ENCODE peak calls at places on chromosome 14, in five cellular contexts. H is GM12878, K is GM12891, L is HepG2, Z is K562. Q is an unnamed sample.
A peak's percentile ranks its signal among the peaks of the same experiment; 100 is the strongest.

GRCh38 chr14:92695562-92695961 is 52.9 kb downstream of the LGMN start:
- DNase-seq in H (no peak), K (no peak), L (no peak), Z (no peak), Q (no peak)

GRCh38 chr14:99038401-99038800 is 233.6 kb downstream of the BCL11B start:
- DNase-seq in H (no peak), K (no peak), L (no peak), Z (no peak), Q (no peak)

GRCh38 chr14:94638330-94638729 is 26.1 kb downstream of the SERPINA3 start:
- DNase-seq in H (no peak), K (no peak), L (no peak), Z (no peak), Q (no peak)

GRCh38 chr14:51439896-51440295 is 199.8 kb downstream of the TMX1 start:
- DNase-seq in H (no peak), K (no peak), L (no peak), Z (no peak), Q (no peak)

GRCh38 chr14:93056840-93057585 is 58.7 kb downstream of the ITPK1 start:
- DNase-seq in H (no peak), K (no peak), L (peak; percentile 77), Z (no peak), Q (no peak)

GRCh38 chr14:102525213-102526143 is 15.9 kb upstream of the ANKRD9 start:
- DNase-seq in H (peak; percentile 27), K (no peak), L (peak; percentile 55), Z (peak; percentile 64), Q (no peak)

GRCh38 chr14:65128096-65128495 is 25.8 kb upstream of the MAX start:
- DNase-seq in H (no peak), K (no peak), L (no peak), Z (no peak), Q (no peak)

GRCh38 chr14:44211718-44212117 is 295.4 kb downstream of the FSCB start:
- DNase-seq in H (no peak), K (no peak), L (no peak), Z (no peak), Q (no peak)

GRCh38 chr14:104143071-104143470 is 4.7 kb downstream of the KIF26A start:
- DNase-seq in H (no peak), K (no peak), L (no peak), Z (no peak), Q (no peak)

GRCh38 chr14:74980746-74981661 is 21.7 kb upstream of the EIF2B2 start:
- DNase-seq in H (no peak), K (no peak), L (no peak), Z (no peak), Q (no peak)
- TF ChIP-seq POLR2A in H (no peak), K (no peak), L (no peak), Z (no peak), Q (no peak)

DNA sequence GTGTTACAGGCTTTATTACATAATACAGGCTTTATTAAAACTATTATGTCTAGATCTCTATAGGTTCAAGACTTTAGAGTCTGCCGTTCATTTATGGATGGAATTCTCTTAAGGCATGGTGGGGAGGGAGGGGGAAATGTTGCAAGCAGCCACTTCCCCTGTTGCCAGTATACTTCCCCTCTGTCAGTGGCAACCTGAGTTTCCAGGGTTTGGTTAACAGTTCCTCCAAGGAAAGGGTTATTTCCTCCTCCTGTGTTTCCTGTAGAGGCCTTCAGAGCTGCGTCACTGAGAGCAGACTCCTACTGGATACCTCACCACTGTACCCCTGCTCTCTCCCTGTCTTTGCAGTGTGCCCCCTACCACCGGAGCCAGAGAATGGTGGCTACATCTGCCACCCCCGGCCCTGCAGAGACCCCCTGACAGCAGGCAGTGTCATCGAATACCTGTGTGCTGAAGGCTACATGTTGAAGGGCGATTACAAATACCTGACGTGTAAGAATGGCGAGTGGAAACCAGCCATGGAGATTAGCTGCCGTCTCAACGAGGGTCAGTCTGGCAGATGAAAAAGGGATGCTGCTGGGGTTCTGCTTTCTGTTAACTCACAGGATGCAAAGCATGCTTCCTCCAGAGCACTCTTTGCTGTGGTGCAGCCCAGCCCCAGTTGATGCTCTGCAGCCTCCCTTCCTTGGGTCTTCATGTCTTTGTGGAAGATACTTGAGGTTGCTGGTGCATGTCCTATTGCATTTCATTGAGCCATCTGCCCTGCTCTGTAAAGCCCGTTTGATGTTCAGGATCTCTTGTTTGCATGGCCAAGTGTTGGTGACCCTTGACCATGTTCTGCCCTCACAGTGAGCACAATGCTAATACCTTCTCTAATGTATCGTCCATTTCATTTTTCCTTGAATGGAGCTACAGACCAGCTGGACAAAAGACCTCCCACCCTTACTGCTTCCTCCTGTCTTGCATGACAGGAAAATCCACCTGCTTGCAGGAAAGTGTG is 63.6 kb upstream of the SRSF5 start:
- DNase-seq in H (no peak), K (no peak), L (peak; percentile 61), Z (no peak), Q (no peak)
- TF ChIP-seq POLR2AphosphoS5 in H (no peak), K (no peak), L (no peak), Z (no peak), Q (no peak)

GRCh38 chr14:90815817-90816662 is at the start of gene TTC7B:
- DNase-seq in H (no peak), K (peak; percentile 80), L (no peak), Z (peak; percentile 57), Q (peak; percentile 79)
- TF ChIP-seq TAF1 in H (no peak), K (no peak), L (no peak), Z (no peak), Q (no peak)

DNA sequence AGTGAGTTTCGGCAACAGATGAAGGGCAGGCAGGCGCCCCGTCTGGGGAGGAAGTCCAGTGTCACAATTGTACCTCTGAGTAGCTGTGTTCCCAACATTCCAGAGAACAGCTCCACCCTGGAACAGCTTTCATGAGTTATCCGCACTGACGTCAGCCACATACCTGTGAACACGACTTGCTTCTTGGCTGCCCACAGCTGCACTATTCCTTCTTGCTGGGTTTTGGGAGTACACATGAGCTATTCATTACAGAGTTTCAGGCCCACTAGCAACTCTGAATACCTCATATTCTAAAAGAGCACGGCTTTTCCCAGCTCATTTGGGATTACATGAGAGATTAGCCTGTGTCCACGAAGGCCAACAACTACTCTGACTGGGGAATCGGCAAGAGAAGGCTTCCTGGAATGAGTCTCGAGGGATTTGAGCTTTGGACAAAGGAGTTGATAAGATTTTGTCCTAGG is 26.3 kb downstream of the MAPK1IP1L start:
- DNase-seq in H (no peak), K (no peak), L (peak; percentile 62), Z (no peak), Q (no peak)
- TF ChIP-seq POLR2A in H (no peak), K (no peak), L (peak; percentile 35), Z (no peak), Q (no peak)

Q was measured in GM12892.